ENCODE peak calls at places on chromosomes 1 and 21, in nine cellular contexts. Z, B, U, Q, N, S, W, F and X are unnamed samples.

GRCh38 chr1:115874929-115875328 is 34.0 kb upstream of the NHLH2 start:
- DNase-seq in Z (no peak), B (no peak), U (no peak), Q (no peak), N (no peak), S (no peak), W (peak), F (no peak), X (peak)

GRCh38 chr1:232016636-232017035 is 390.0 kb downstream of the DISC1 start:
- DNase-seq in Z (no peak), B (no peak), U (no peak), Q (no peak), N (no peak), S (no peak), W (no peak), F (no peak), X (no peak)

GRCh38 chr1:230976825-230977747 is 1.6 kb downstream of the TTC13 start:
- DNase-seq in Z (no peak), B (peak), U (no peak), Q (no peak), N (no peak), S (no peak), W (no peak), F (no peak), X (no peak)

GRCh38 chr1:145926706-145927072 is 595 bp downstream of the RBM8A start:
- DNase-seq in Z (no peak), B (no peak), U (no peak), Q (no peak), N (no peak), S (no peak), W (no peak), F (no peak), X (no peak)

GRCh38 chr1:88701275-88701674 is 17.2 kb downstream of the PKN2 start:
- DNase-seq in Z (no peak), B (no peak), U (no peak), Q (no peak), N (no peak), S (no peak), W (no peak), F (no peak), X (no peak)

GRCh38 chr1:83583351-83584014 is 415.4 kb downstream of the TTLL7 start:
- DNase-seq in Z (no peak), B (no peak), U (no peak), Q (no peak), N (no peak), S (no peak), W (peak), F (no peak), X (no peak)

GRCh38 chr1:198749279-198749678 is 110.4 kb downstream of the PTPRC start:
- DNase-seq in Z (no peak), B (no peak), U (no peak), Q (no peak), N (no peak), S (no peak), W (no peak), F (no peak), X (no peak)

GRCh38 chr1:216531308-216532239 is 108.3 kb upstream of the USH2A start:
- DNase-seq in Z (no peak), B (no peak), U (no peak), Q (no peak), N (no peak), S (no peak), W (no peak), F (no peak), X (no peak)

GRCh38 chr1:10622896-10623295 is 148.1 kb downstream of the PEX14 start:
- DNase-seq in Z (no peak), B (peak), U (no peak), Q (no peak), N (no peak), S (no peak), W (no peak), F (no peak), X (no peak)

GRCh38 chr1:221706862-221707582 is 34.9 kb downstream of the DUSP10 start:
- DNase-seq in Z (no peak), B (no peak), U (no peak), Q (no peak), N (no peak), S (no peak), W (no peak), F (no peak), X (no peak)

GRCh38 chr1:222711319-222712252 is 705 bp downstream of the AIDA start:
- DNase-seq in Z (peak), B (peak), U (peak), Q (peak), N (peak), S (peak), W (peak), F (no peak), X (peak)

GRCh38 chr1:96281491-96281890 is 440.1 kb upstream of the PTBP2 start:
- DNase-seq in Z (no peak), B (no peak), U (no peak), Q (no peak), N (no peak), S (no peak), W (no peak), F (no peak), X (peak)

GRCh38 chr21:33441489-33442477 is 38.0 kb downstream of the TMEM50B start:
- DNase-seq in Z (no peak), B (peak), U (no peak), Q (no peak), N (no peak), S (no peak), W (peak), F (peak), X (peak)

GRCh38 chr21:44456207-44456914 is 1.1 kb downstream of the LRRC3 start:
- DNase-seq in Z (no peak), B (peak), U (peak), Q (no peak), N (no peak), S (no peak), W (no peak), F (no peak), X (no peak)

GRCh38 chr1:1954831-1955441 is 35.9 kb upstream of the TMEM52 start:
- DNase-seq in Z (no peak), B (peak), U (peak), Q (no peak), N (no peak), S (no peak), W (no peak), F (no peak), X (no peak)

GRCh38 chr1:212962509-212962908 is 12.2 kb downstream of the VASH2 start:
- DNase-seq in Z (no peak), B (no peak), U (no peak), Q (no peak), N (no peak), S (no peak), W (peak), F (no peak), X (no peak)

GRCh38 chr1:208083715-208084085 is 160.5 kb downstream of the PLXNA2 start:
- DNase-seq in Z (no peak), B (no peak), U (no peak), Q (no peak), N (no peak), S (no peak), W (no peak), F (no peak), X (no peak)

GRCh38 chr1:152110860-152111514 is 4.3 kb downstream of the TCHH start:
- DNase-seq in Z (peak), B (peak), U (peak), Q (no peak), N (no peak), S (no peak), W (peak), F (peak), X (peak)

GRCh38 chr1:152112885-152113432 is 2.3 kb downstream of the TCHH start:
- DNase-seq in Z (no peak), B (no peak), U (no peak), Q (no peak), N (no peak), S (no peak), W (no peak), F (no peak), X (no peak)

GRCh38 chr1:152110365-152110859 is 4.8 kb downstream of the TCHH start:
- DNase-seq in Z (peak), B (peak), U (peak), Q (no peak), N (no peak), S (no peak), W (peak), F (peak), X (peak)

GRCh38 chr1:152111515-152111968 is 3.7 kb downstream of the TCHH start:
- DNase-seq in Z (no peak), B (peak), U (peak), Q (no peak), N (no peak), S (no peak), W (peak), F (peak), X (peak)

GRCh38 chr1:152112101-152112884 is 3.0 kb downstream of the TCHH start:
- DNase-seq in Z (no peak), B (no peak), U (peak), Q (no peak), N (no peak), S (no peak), W (peak), F (peak), X (no peak)
- H3K4me3 ChIP-seq in Z (no peak), B (peak), U (peak), Q (peak), N (peak), S (peak), W (peak), F (peak), X (peak)

GRCh38 chr1:205593532-205593931 is 38.3 kb downstream of the ELK4 start:
- DNase-seq in Z (no peak), B (no peak), U (no peak), Q (no peak), N (no peak), S (no peak), W (no peak), F (no peak), X (no peak)

GRCh38 chr1:205591522-205592351 is 40.1 kb downstream of the ELK4 start:
- DNase-seq in Z (peak), B (peak), U (peak), Q (no peak), N (peak), S (peak), W (peak), F (peak), X (no peak)

GRCh38 chr1:205593967-205594366 is 37.8 kb downstream of the ELK4 start:
- DNase-seq in Z (no peak), B (no peak), U (no peak), Q (no peak), N (no peak), S (no peak), W (no peak), F (no peak), X (no peak)

GRCh38 chr1:205590777-205591513 is 40.9 kb downstream of the ELK4 start:
- DNase-seq in Z (no peak), B (no peak), U (no peak), Q (no peak), N (no peak), S (no peak), W (no peak), F (no peak), X (no peak)

DNA sequence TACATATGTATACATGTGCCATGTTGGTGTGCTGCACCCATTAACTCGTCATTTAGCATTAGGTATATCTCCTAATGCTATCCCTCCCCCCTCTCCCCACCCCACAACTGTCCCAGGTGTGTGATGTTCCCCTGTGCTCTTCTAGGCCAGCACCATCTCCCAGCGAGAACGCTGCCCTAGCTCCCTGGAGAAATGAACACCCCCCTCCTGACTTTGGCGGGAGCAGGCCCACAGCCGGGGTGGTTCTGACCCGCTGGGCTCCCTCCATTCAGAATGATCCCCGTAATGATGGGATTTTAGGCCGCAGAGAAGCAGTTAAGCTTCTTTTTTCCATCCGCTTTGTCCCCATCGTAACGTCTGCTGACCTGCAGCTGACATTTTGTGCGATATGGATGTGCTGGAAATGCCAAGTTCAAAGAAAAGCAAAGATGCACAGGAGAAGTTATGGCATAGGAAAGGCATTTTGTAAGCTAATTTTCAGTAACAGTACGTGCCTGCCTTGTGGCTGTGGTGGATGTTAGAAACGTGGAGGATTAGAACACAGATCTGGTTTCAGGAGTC is 39.3 kb downstream of the ELK4 start:
- DNase-seq in Z (no peak), B (peak), U (no peak), Q (no peak), N (no peak), S (no peak), W (no peak), F (no peak), X (no peak)
- H3K4me3 ChIP-seq in Z (no peak), B (peak), U (no peak), Q (no peak), N (no peak), S (no peak), W (no peak), F (no peak), X (no peak)

GRCh38 chr1:184974086-184974836 is at the start of gene NIBAN1:
- DNase-seq in Z (peak), B (peak), U (peak), Q (no peak), N (peak), S (peak), W (peak), F (no peak), X (no peak)
- H3K4me3 ChIP-seq in Z (peak), B (peak), U (peak), Q (peak), N (peak), S (peak), W (peak), F (peak), X (peak)

GRCh38 chr1:41765109-41765655 is 153.5 kb downstream of the HIVEP3 start:
- DNase-seq in Z (no peak), B (peak), U (no peak), Q (no peak), N (no peak), S (no peak), W (no peak), F (no peak), X (no peak)
- H3K4me3 ChIP-seq in Z (no peak), B (no peak), U (no peak), Q (no peak), N (no peak), S (no peak), W (no peak), F (no peak), X (no peak)

GRCh38 chr21:46057111-46057709 is 40.7 kb upstream of the COL6A2 start:
- DNase-seq in Z (no peak), B (no peak), U (peak), Q (no peak), N (no peak), S (no peak), W (no peak), F (no peak), X (no peak)
- H3K4me3 ChIP-seq in Z (no peak), B (no peak), U (no peak), Q (no peak), N (no peak), S (no peak), W (no peak), F (no peak), X (no peak)